ENCODE peak calls at places on chromosomes 12 and 14, in seven cellular contexts. B, R, P, G, W, Z and E are unnamed samples.

GRCh38 chr12:77488041-77488620 is 342.6 kb upstream of the NAV3 start:
- DNase-seq in B (no peak), R (peak; percentile 13), P (no peak), G (no peak), W (peak; percentile 17), Z (no peak), E (no peak)

GRCh38 chr14:68779761-68780323 is 13.0 kb downstream of the ZFP36L1 start:
- DNase-seq in B (no peak), R (no peak), P (peak; percentile 33), G (no peak), W (peak; percentile 66), Z (no peak), E (no peak)

GRCh38 chr14:30243805-30244204 is 315.2 kb upstream of the G2E3 start:
- DNase-seq in B (no peak), R (peak; percentile 20), P (no peak), G (no peak), W (peak; percentile 11), Z (no peak), E (no peak)

GRCh38 chr12:52126050-52126604 is 46.6 kb downstream of the SMIM41 start:
- DNase-seq in B (no peak), R (no peak), P (no peak), G (no peak), W (peak; percentile 4), Z (no peak), E (no peak)

GRCh38 chr12:95201056-95201670 is 16.1 kb downstream of the FGD6 start:
- DNase-seq in B (no peak), R (no peak), P (no peak), G (no peak), W (peak; percentile 32), Z (no peak), E (no peak)

GRCh38 chr12:3542156-3542555 is 51.2 kb downstream of the PRMT8 start:
- DNase-seq in B (no peak), R (no peak), P (no peak), G (no peak), W (no peak), Z (no peak), E (no peak)

GRCh38 chr14:103679351-103679750 is 35.9 kb downstream of the XRCC3 start:
- DNase-seq in B (no peak), R (no peak), P (no peak), G (peak; percentile 37), W (no peak), Z (no peak), E (peak; percentile 27)

GRCh38 chr14:69592923-69593677 is 18.3 kb upstream of the SUSD6 start:
- DNase-seq in B (no peak), R (peak; percentile 70), P (no peak), G (no peak), W (no peak), Z (no peak), E (no peak)

GRCh38 chr12:24902521-24903304 is 46.2 kb downstream of the BCAT1 start:
- DNase-seq in B (no peak), R (no peak), P (no peak), G (peak; percentile 34), W (peak; percentile 28), Z (no peak), E (no peak)

GRCh38 chr12:93857279-93857894 is 180.2 kb downstream of the CRADD start:
- DNase-seq in B (no peak), R (no peak), P (no peak), G (no peak), W (no peak), Z (no peak), E (no peak)

GRCh38 chr12:92503977-92504966 is 198.5 kb upstream of the PLEKHG7 start:
- DNase-seq in B (peak; percentile 20), R (no peak), P (no peak), G (no peak), W (no peak), Z (no peak), E (no peak)

GRCh38 chr14:68250950-68251765 is 431.6 kb downstream of the RAD51B start:
- DNase-seq in B (no peak), R (no peak), P (no peak), G (no peak), W (no peak), Z (no peak), E (no peak)

GRCh38 chr12:3119745-3120660 is 42.8 kb downstream of the TSPAN9 start:
- DNase-seq in B (no peak), R (no peak), P (no peak), G (no peak), W (no peak), Z (no peak), E (no peak)

GRCh38 chr12:12563529-12563928 is 866 bp upstream of the DUSP16 start:
- DNase-seq in B (no peak), R (no peak), P (no peak), G (no peak), W (no peak), Z (no peak), E (no peak)

GRCh38 chr12:46904406-46905240 is 78.8 kb upstream of the SLC38A4 start:
- DNase-seq in B (no peak), R (no peak), P (no peak), G (no peak), W (no peak), Z (no peak), E (no peak)

GRCh38 chr14:68392393-68393085 is 400.3 kb downstream of the ZFP36L1 start:
- DNase-seq in B (no peak), R (no peak), P (no peak), G (no peak), W (no peak), Z (no peak), E (no peak)